ENCODE peak calls at places on chromosome 20, in seven cellular contexts. One of them, this sample, is unnamed.

GRCh38 chr20:16615199-16615598 is 42.0 kb upstream of the KIF16B start:
- DNase-seq in tibial artery: no peak
- DNase-seq in HFF-Myc: peak
- DNase-seq in lower leg skin: no peak
- DNase-seq in Kasumi-1: no peak
- DNase-seq in HuH-7: no peak
- DNase-seq in GM12878: no peak
- DNase-seq in this sample: peak

GRCh38 chr20:57525328-57526053 is 551 bp upstream of the CTCFL start:
- DNase-seq in tibial artery: peak
- DNase-seq in HFF-Myc: no peak
- DNase-seq in lower leg skin: no peak
- DNase-seq in Kasumi-1: no peak
- DNase-seq in HuH-7: no peak
- DNase-seq in GM12878: no peak
- DNase-seq in this sample: no peak

GRCh38 chr20:22438346-22438745 is 146.0 kb downstream of the FOXA2 start:
- DNase-seq in tibial artery: no peak
- DNase-seq in HFF-Myc: no peak
- DNase-seq in lower leg skin: no peak
- DNase-seq in Kasumi-1: no peak
- DNase-seq in HuH-7: no peak
- DNase-seq in GM12878: no peak
- DNase-seq in this sample: no peak

GRCh38 chr20:20796766-20797415 is 84.4 kb upstream of the RALGAPA2 start:
- DNase-seq in tibial artery: no peak
- DNase-seq in HFF-Myc: no peak
- DNase-seq in lower leg skin: peak
- DNase-seq in Kasumi-1: no peak
- DNase-seq in HuH-7: no peak
- DNase-seq in GM12878: no peak
- DNase-seq in this sample: no peak

GRCh38 chr20:43721429-43722152 is 5.2 kb downstream of the GTSF1L start:
- DNase-seq in tibial artery: no peak
- DNase-seq in HFF-Myc: no peak
- DNase-seq in lower leg skin: no peak
- DNase-seq in Kasumi-1: no peak
- DNase-seq in HuH-7: no peak
- DNase-seq in GM12878: no peak
- DNase-seq in this sample: no peak

GRCh38 chr20:2859330-2860121 is 13.8 kb upstream of the PTPRA start:
- DNase-seq in tibial artery: no peak
- DNase-seq in HFF-Myc: no peak
- DNase-seq in lower leg skin: no peak
- DNase-seq in Kasumi-1: no peak
- DNase-seq in HuH-7: no peak
- DNase-seq in GM12878: no peak
- DNase-seq in this sample: no peak

GRCh38 chr20:1833216-1833615 is 62.0 kb upstream of the SIRPA start:
- DNase-seq in tibial artery: no peak
- DNase-seq in HFF-Myc: no peak
- DNase-seq in lower leg skin: no peak
- DNase-seq in Kasumi-1: no peak
- DNase-seq in HuH-7: no peak
- DNase-seq in GM12878: no peak
- DNase-seq in this sample: no peak

GRCh38 chr20:13868331-13868730 is 83.5 kb downstream of the NDUFAF5 start:
- DNase-seq in tibial artery: peak
- DNase-seq in HFF-Myc: peak
- DNase-seq in lower leg skin: no peak
- DNase-seq in Kasumi-1: peak
- DNase-seq in HuH-7: no peak
- DNase-seq in GM12878: no peak
- DNase-seq in this sample: no peak

GRCh38 chr20:52411611-52412010 is 220.0 kb upstream of the ZFP64 start:
- DNase-seq in tibial artery: no peak
- DNase-seq in HFF-Myc: no peak
- DNase-seq in lower leg skin: no peak
- DNase-seq in Kasumi-1: no peak
- DNase-seq in HuH-7: no peak
- DNase-seq in GM12878: no peak
- DNase-seq in this sample: no peak

GRCh38 chr20:37325206-37325605 is 20.7 kb upstream of the SRC start:
- DNase-seq in tibial artery: no peak
- DNase-seq in HFF-Myc: no peak
- DNase-seq in lower leg skin: no peak
- DNase-seq in Kasumi-1: no peak
- DNase-seq in HuH-7: no peak
- DNase-seq in GM12878: no peak
- DNase-seq in this sample: no peak

GRCh38 chr20:3679749-3680700 is 1.8 kb downstream of the ADAM33 start:
- DNase-seq in tibial artery: peak
- DNase-seq in HFF-Myc: peak
- DNase-seq in lower leg skin: peak
- DNase-seq in Kasumi-1: no peak
- DNase-seq in HuH-7: no peak
- DNase-seq in GM12878: no peak
- DNase-seq in this sample: peak